ENCODE peak calls at places on chromosome 7, in four cellular contexts. K is HepG2, J is K562, S is H1. Z is an unnamed sample.

GRCh38 chr7:139683137-139683871 is 94.5 kb downstream of the HIPK2 start:
- DNase-seq in K (no peak), J (no peak), S (no peak), Z (no peak)

GRCh38 chr7:114388021-114388420 is 26.6 kb upstream of the FOXP2 start:
- DNase-seq in K (no peak), J (no peak), S (no peak), Z (no peak)

GRCh38 chr7:154750353-154750801 is 252.5 kb downstream of the PAXIP1 start:
- DNase-seq in K (no peak), J (no peak), S (no peak), Z (no peak)

GRCh38 chr7:107029061-107029763 is 15.3 kb upstream of the PRKAR2B start:
- DNase-seq in K (no peak), J (peak), S (no peak), Z (no peak)

GRCh38 chr7:105934577-105935185 is 28.4 kb upstream of the CDHR3 start:
- DNase-seq in K (peak), J (no peak), S (no peak), Z (no peak)

GRCh38 chr7:81604075-81604807 is 165.6 kb downstream of the HGF start:
- DNase-seq in K (peak), J (no peak), S (no peak), Z (peak)

GRCh38 chr7:95690367-95690947 is 81.9 kb upstream of the DYNC1I1 start:
- DNase-seq in K (peak), J (peak), S (no peak), Z (peak)

GRCh38 chr7:101891936-101892640 is 74.7 kb downstream of the CUX1 start:
- DNase-seq in K (no peak), J (no peak), S (no peak), Z (no peak)

GRCh38 chr7:99894738-99895137 is 17.9 kb upstream of the OR2AE1 start:
- DNase-seq in K (no peak), J (no peak), S (no peak), Z (no peak)

GRCh38 chr7:4633012-4633411 is 49.1 kb upstream of the FOXK1 start:
- DNase-seq in K (peak), J (peak), S (no peak), Z (no peak)

GRCh38 chr7:81503321-81503720 is 266.5 kb downstream of the HGF start:
- DNase-seq in K (no peak), J (no peak), S (no peak), Z (no peak)

GRCh38 chr7:126842451-126842850 is 410.3 kb downstream of the GRM8 start:
- DNase-seq in K (no peak), J (no peak), S (no peak), Z (no peak)

GRCh38 chr7:18495412-18496335 is at the start of gene HDAC9:
- DNase-seq in K (no peak), J (no peak), S (peak), Z (peak)

GRCh38 chr7:29281782-29282541 is 87.4 kb downstream of the CHN2 start:
- DNase-seq in K (peak), J (no peak), S (peak), Z (no peak)

GRCh38 chr7:32616625-32617024 is 121.3 kb downstream of the AVL9 start:
- DNase-seq in K (no peak), J (peak), S (no peak), Z (peak)

GRCh38 chr7:144720139-144720538 is 115.7 kb downstream of the TPK1 start:
- DNase-seq in K (no peak), J (no peak), S (no peak), Z (no peak)

GRCh38 chr7:2710901-2711551 is 23.0 kb downstream of the AMZ1 start:
- DNase-seq in K (no peak), J (no peak), S (no peak), Z (no peak)

GRCh38 chr7:2709553-2710165 is 21.7 kb downstream of the AMZ1 start:
- DNase-seq in K (peak), J (peak), S (peak), Z (peak)

GRCh38 chr7:2708547-2709310 is 20.7 kb downstream of the AMZ1 start:
- DNase-seq in K (no peak), J (no peak), S (no peak), Z (no peak)

GRCh38 chr7:2711895-2712675 is 24.1 kb downstream of the AMZ1 start:
- DNase-seq in K (no peak), J (no peak), S (no peak), Z (no peak)

DNA sequence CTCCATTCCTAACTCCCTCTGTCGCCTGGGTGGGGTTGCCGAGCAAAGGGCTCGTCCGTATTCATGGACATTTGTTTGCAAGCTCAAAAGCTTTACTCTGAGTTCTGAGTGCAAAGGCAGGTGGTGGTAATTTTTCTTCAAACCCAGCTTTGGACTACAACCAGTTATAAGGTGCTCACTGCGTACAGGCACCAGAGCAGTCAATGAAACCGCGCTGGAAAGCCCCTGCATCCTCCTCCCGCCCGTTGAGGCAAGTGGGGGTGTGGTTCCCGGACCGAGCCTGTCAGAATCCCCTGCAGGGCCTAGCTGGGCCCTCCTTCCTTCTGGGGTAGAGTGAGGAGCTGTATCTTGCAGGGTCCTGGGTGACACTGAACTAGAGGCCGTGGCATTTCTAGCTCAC is 22.3 kb downstream of the AMZ1 start:
- DNase-seq in K (no peak), J (no peak), S (no peak), Z (no peak)
- TF ChIP-seq JUN in K (no peak), J (no peak), S (no peak), Z (no peak)

GRCh38 chr7:151011097-151011409 is 13.2 kb downstream of the ATG9B start:
- DNase-seq in K (no peak), J (no peak), S (no peak), Z (no peak)

GRCh38 chr7:151012031-151012692 is 12.1 kb downstream of the ATG9B start:
- DNase-seq in K (peak), J (no peak), S (no peak), Z (no peak)

GRCh38 chr7:151009340-151010001 is 14.8 kb downstream of the ATG9B start:
- DNase-seq in K (peak), J (peak), S (peak), Z (no peak)

GRCh38 chr7:151010002-151010306 is 14.3 kb downstream of the ATG9B start:
- DNase-seq in K (no peak), J (no peak), S (no peak), Z (no peak)

GRCh38 chr7:151010307-151011096 is 13.8 kb downstream of the ATG9B start:
- DNase-seq in K (no peak), J (peak), S (no peak), Z (no peak)
- H3K27ac ChIP-seq in K (peak), J (peak), S (no peak), Z (no peak)

GRCh38 chr7:151233111-151233701 is 923 bp downstream of the CHPF2 start:
- DNase-seq in K (peak), J (peak), S (no peak), Z (peak)
- H2AFZ ChIP-seq in K (no peak), J (peak), S (no peak), Z (no peak)

DNA sequence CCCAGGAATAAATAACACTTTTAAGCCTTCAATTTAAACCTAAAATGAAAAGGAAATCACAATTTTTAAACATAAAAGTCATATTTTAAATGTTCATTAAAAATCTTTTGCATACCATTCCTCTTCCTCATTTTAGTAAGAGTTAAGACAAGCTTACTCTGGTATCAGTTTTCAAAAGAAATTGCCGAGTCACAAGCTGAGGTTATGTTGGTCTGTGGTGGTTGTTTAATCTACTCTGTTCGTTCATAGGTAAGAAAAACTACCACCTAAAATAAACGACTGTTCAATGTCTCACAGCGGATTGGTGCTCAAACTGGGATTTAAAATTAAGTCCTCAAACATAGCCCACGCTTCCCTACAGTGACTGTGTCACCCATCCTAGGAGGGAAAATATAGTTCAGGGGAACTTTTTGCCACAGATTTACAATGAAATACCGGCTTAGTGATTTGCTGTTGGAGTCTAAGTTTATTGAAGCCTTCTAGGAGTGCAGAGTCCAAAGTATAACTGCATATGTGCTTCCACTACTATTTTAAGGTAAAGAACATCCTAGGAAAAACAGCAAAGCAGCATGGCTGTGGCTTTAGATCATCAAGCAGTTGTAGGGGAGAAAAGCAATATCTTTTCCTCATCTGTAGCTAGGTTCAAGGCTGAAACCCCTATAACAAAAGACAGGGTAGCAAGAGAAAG is 61.1 kb downstream of the GNAT3 start:
- DNase-seq in K (peak), J (no peak), S (no peak), Z (no peak)
- TF ChIP-seq JUN in K (no peak), J (no peak), S (no peak), Z (no peak)

GRCh38 chr7:128692623-128693270 is 20.7 kb downstream of the GARIN1A start:
- DNase-seq in K (no peak), J (no peak), S (no peak), Z (no peak)

GRCh38 chr7:128691227-128691626 is 19.1 kb downstream of the GARIN1A start:
- DNase-seq in K (no peak), J (no peak), S (no peak), Z (no peak)

GRCh38 chr7:128687131-128687530 is 15.0 kb downstream of the GARIN1A start:
- DNase-seq in K (no peak), J (no peak), S (no peak), Z (no peak)

GRCh38 chr7:128693373-128694015 is 21.4 kb downstream of the GARIN1A start:
- DNase-seq in K (no peak), J (no peak), S (no peak), Z (no peak)

GRCh38 chr7:128688492-128688891 is 16.4 kb downstream of the GARIN1A start:
- DNase-seq in K (no peak), J (no peak), S (no peak), Z (no peak)
- H3K27ac ChIP-seq in K (no peak), J (no peak), S (no peak), Z (no peak)

GRCh38 chr7:2633538-2634264 is 1.9 kb downstream of the TTYH3 start:
- DNase-seq in K (peak), J (no peak), S (no peak), Z (peak)
- H2AFZ ChIP-seq in K (no peak), J (no peak), S (no peak), Z (no peak)

GRCh38 chr7:256461-256940 is 33.5 kb upstream of the FOXL3 start:
- DNase-seq in K (no peak), J (no peak), S (no peak), Z (no peak)

GRCh38 chr7:254337-255037 is 35.5 kb upstream of the FOXL3 start:
- DNase-seq in K (no peak), J (no peak), S (no peak), Z (no peak)

GRCh38 chr7:253491-254336 is 36.3 kb upstream of the FOXL3 start:
- DNase-seq in K (no peak), J (no peak), S (no peak), Z (no peak)

GRCh38 chr7:255721-256361 is 34.1 kb upstream of the FOXL3 start:
- DNase-seq in K (no peak), J (no peak), S (no peak), Z (no peak)

GRCh38 chr7:255038-255435 is 34.9 kb upstream of the FOXL3 start:
- DNase-seq in K (no peak), J (no peak), S (no peak), Z (no peak)
- TF ChIP-seq JUN in K (no peak), J (no peak), S (no peak), Z (no peak)

GRCh38 chr7:25316366-25316765 is 88.1 kb upstream of the NPVF start:
- DNase-seq in K (no peak), J (no peak), S (no peak), Z (no peak)

GRCh38 chr7:25318077-25318476 is 89.8 kb upstream of the NPVF start:
- DNase-seq in K (no peak), J (no peak), S (no peak), Z (no peak)

GRCh38 chr7:25314094-25314708 is 85.9 kb upstream of the NPVF start:
- DNase-seq in K (no peak), J (no peak), S (no peak), Z (peak)

GRCh38 chr7:25312968-25313367 is 84.7 kb upstream of the NPVF start:
- DNase-seq in K (no peak), J (no peak), S (no peak), Z (no peak)

GRCh38 chr7:25314729-25315267 is 86.5 kb upstream of the NPVF start:
- DNase-seq in K (no peak), J (no peak), S (no peak), Z (peak)
- H3K27ac ChIP-seq in K (no peak), J (no peak), S (no peak), Z (no peak)

GRCh38 chr7:88787777-88788176 is 7.8 kb downstream of the TEX47 start:
- DNase-seq in K (no peak), J (no peak), S (no peak), Z (no peak)
- H2AFZ ChIP-seq in K (no peak), J (no peak), S (no peak), Z (no peak)

GRCh38 chr7:37853468-37853867 is 5.1 kb downstream of the NME8 start:
- DNase-seq in K (peak), J (peak), S (no peak), Z (peak)
- TF ChIP-seq JUN in K (no peak), J (no peak), S (no peak), Z (no peak)